ENCODE peak calls at places on chromosome 18, in four cellular contexts. J is stimulated activated CD4-positive, alpha-beta T cell treated with anti-CD3 and anti-CD28 coated beads, Interleukin-4, amount 100 ng/mL, for 48 hours; O is GM03348; I is central memory CD4-positive, alpha-beta T cell. H is an unnamed sample.

GRCh38 chr18:58863539-58864145 is 1.0 kb upstream of the ZNF532 start:
- DNase-seq in O (peak), I (peak), J (no peak), H (peak)

GRCh38 chr18:79847606-79848293 is 50.0 kb downstream of the KCNG2 start:
- DNase-seq in J (no peak), I (no peak), O (no peak), H (no peak)

GRCh38 chr18:75727479-75727878 is 300.0 kb upstream of the SMIM21 start:
- DNase-seq in I (no peak), J (peak), O (peak), H (peak)

GRCh38 chr18:79506191-79507075 is 110.7 kb downstream of the NFATC1 start:
- DNase-seq in I (no peak), J (no peak), O (peak), H (no peak)

GRCh38 chr18:59866551-59866950 is 33.2 kb upstream of the PMAIP1 start:
- DNase-seq in J (no peak), I (no peak), O (no peak), H (no peak)

GRCh38 chr18:11167778-11168177 is 18.4 kb upstream of the PIEZO2 start:
- DNase-seq in O (peak), I (no peak), J (no peak), H (peak)

GRCh38 chr18:67805261-67805660 is 288.7 kb upstream of the DSEL start:
- DNase-seq in O (no peak), I (no peak), J (no peak), H (no peak)

GRCh38 chr18:56107821-56108485 is 520.0 kb upstream of the TCF4 start:
- DNase-seq in I (no peak), O (no peak), J (no peak), H (no peak)

GRCh38 chr18:4453712-4454547 is 1.2 kb downstream of the DLGAP1 start:
- DNase-seq in I (no peak), O (no peak), J (no peak), H (no peak)

GRCh38 chr18:13629841-13630747 is 96.3 kb downstream of the FAM210A start:
- DNase-seq in O (peak), I (peak), J (no peak), H (peak)

GRCh38 chr18:62937065-62937464 is 221.7 kb downstream of the PHLPP1 start:
- DNase-seq in I (no peak), J (no peak), O (peak), H (no peak)

GRCh38 chr18:45920367-45920766 is 46.8 kb downstream of the EPG5 start:
- DNase-seq in J (no peak), I (no peak), O (peak), H (peak)

GRCh38 chr18:37392648-37393047 is 172.9 kb downstream of the CELF4 start:
- DNase-seq in I (no peak), O (no peak), J (no peak), H (no peak)

GRCh38 chr18:25349926-25350560 is 1.9 kb downstream of the ZNF521 start:
- DNase-seq in I (no peak), J (no peak), O (peak), H (peak)

GRCh38 chr18:40355701-40356100 is 1599.3 kb upstream of the PIK3C3 start:
- DNase-seq in I (no peak), O (no peak), J (no peak), H (no peak)

GRCh38 chr18:72468011-72468710 is 76.0 kb downstream of the CBLN2 start:
- DNase-seq in O (no peak), I (no peak), J (no peak), H (no peak)

GRCh38 chr18:61869631-61870030 is 23.2 kb downstream of the RNF152 start:
- DNase-seq in I (no peak), J (no peak), O (no peak), H (no peak)

GRCh38 chr18:12307251-12307736 is 747 bp upstream of the TUBB6 start:
- DNase-seq in J (no peak), I (no peak), O (peak), H (peak)

GRCh38 chr18:3059272-3059671 is 46.3 kb upstream of the LPIN2 start:
- DNase-seq in J (no peak), O (no peak), I (peak), H (no peak)

GRCh38 chr18:58525517-58525916 is 103.4 kb downstream of the ALPK2 start:
- DNase-seq in O (peak), I (no peak), J (peak), H (no peak)

GRCh38 chr18:23260932-23261590 is 125.8 kb downstream of the CABLES1 start:
- DNase-seq in O (no peak), I (no peak), J (no peak), H (no peak)

GRCh38 chr18:14942275-14942674 is 194.3 kb downstream of the ANKRD30B start:
- DNase-seq in I (no peak), J (no peak), O (no peak), H (no peak)

GRCh38 chr18:50055474-50055873 is 139.5 kb downstream of the MYO5B start:
- DNase-seq in O (no peak), I (no peak), J (no peak), H (no peak)

GRCh38 chr18:77052297-77052645 is 80.3 kb downstream of the MBP start:
- DNase-seq in I (no peak), J (no peak), O (no peak), H (no peak)

GRCh38 chr18:68316636-68317035 is 398.3 kb downstream of the TMX3 start:
- DNase-seq in O (peak), I (no peak), J (no peak), H (peak)

GRCh38 chr18:35026407-35027061 is 14.7 kb upstream of the MAPRE2 start:
- DNase-seq in O (no peak), I (peak), J (no peak), H (no peak)

GRCh38 chr18:58310517-58310916 is 266.5 kb downstream of the NEDD4L start:
- DNase-seq in O (no peak), J (no peak), I (peak), H (no peak)

GRCh38 chr18:50527636-50528307 is 32.1 kb upstream of the MAPK4 start:
- DNase-seq in I (no peak), O (no peak), J (no peak), H (no peak)

GRCh38 chr18:49021076-49021432 is 70.3 kb upstream of the SMAD7 start:
- DNase-seq in O (no peak), I (no peak), J (no peak), H (no peak)

GRCh38 chr18:23888880-23889279 is 125.7 kb upstream of the TTC39C start:
- DNase-seq in I (no peak), J (no peak), O (no peak), H (no peak)

GRCh38 chr18:48599391-48599790 is 60.6 kb downstream of the CTIF start:
- DNase-seq in O (no peak), I (no peak), J (no peak), H (no peak)

GRCh38 chr18:54692463-54692862 is 101.4 kb downstream of the DYNAP start:
- DNase-seq in J (no peak), I (no peak), O (no peak), H (no peak)